ENCODE peak calls at places on chromosomes 1 and 21, in four cellular contexts. R is stimulated activated naive B cell treated with anti-CD40 and anti-IgM and Interleukin-4, amounts not matched to agents 10 μg/mL and 1 μg/mL and 100 μg/mL, for 72 hours; I is lower leg skin; S is stomach. T is an unnamed sample.
A peak's percentile ranks its signal among the peaks of the same experiment; 100 is the strongest.

GRCh38 chr21:31117046-31117916 is 79.0 kb upstream of the KRTAP19-8 start:
- DNase-seq in R (no peak), I (no peak), S (no peak), T (no peak)

GRCh38 chr1:1306661-1307260 is 969 bp downstream of the ACAP3 start:
- DNase-seq in R (no peak), I (no peak), S (no peak), T (no peak)

GRCh38 chr1:57492846-57493245 is 69.0 kb upstream of the DAB1 start:
- DNase-seq in R (no peak), I (no peak), S (no peak), T (no peak)

GRCh38 chr1:233714631-233715217 is 100.8 kb downstream of the KCNK1 start:
- DNase-seq in R (no peak), I (no peak), S (peak; percentile 60), T (no peak)

GRCh38 chr1:198669023-198669698 is 30.3 kb downstream of the PTPRC start:
- DNase-seq in R (no peak), I (no peak), S (no peak), T (no peak)

GRCh38 chr1:205567716-205568115 is 63.2 kb downstream of the CDK18 start:
- DNase-seq in R (no peak), I (peak; percentile 70), S (peak; percentile 24), T (no peak)

GRCh38 chr1:208150810-208151458 is 93.2 kb downstream of the PLXNA2 start:
- DNase-seq in R (no peak), I (no peak), S (no peak), T (no peak)

GRCh38 chr1:221154932-221155331 is 275.7 kb downstream of the HLX start:
- DNase-seq in R (no peak), I (no peak), S (no peak), T (no peak)

GRCh38 chr1:155173478-155174333 is at the start of gene TRIM46:
- DNase-seq in R (peak; percentile 49), I (peak; percentile 88), S (peak; percentile 25), T (no peak)

GRCh38 chr1:228276901-228277490 is 69.2 kb downstream of the OBSCN start:
- DNase-seq in R (no peak), I (peak; percentile 82), S (no peak), T (no peak)

GRCh38 chr1:197485790-197486189 is 217.7 kb downstream of the CRB1 start:
- DNase-seq in R (no peak), I (no peak), S (no peak), T (no peak)

GRCh38 chr1:90719321-90720136 is 2.4 kb upstream of the BARHL2 start:
- DNase-seq in R (no peak), I (no peak), S (no peak), T (no peak)

GRCh38 chr1:226784081-226785049 is 45.3 kb upstream of the ITPKB start:
- DNase-seq in R (no peak), I (no peak), S (no peak), T (no peak)

GRCh38 chr1:175774921-175775320 is 31.5 kb upstream of the TNR start:
- DNase-seq in R (no peak), I (peak; percentile 34), S (no peak), T (no peak)

GRCh38 chr21:18245493-18245967 is 897 bp downstream of the CHODL start:
- DNase-seq in R (no peak), I (no peak), S (no peak), T (no peak)

GRCh38 chr21:43984905-43985689 is 27.0 kb upstream of the TRAPPC10 start:
- DNase-seq in R (no peak), I (no peak), S (no peak), T (no peak)

GRCh38 chr1:109136766-109137165 is 22.9 kb downstream of the ELAPOR1 start:
- DNase-seq in R (no peak), I (no peak), S (no peak), T (no peak)

GRCh38 chr1:47738560-47739182 is 258.5 kb downstream of the TRABD2B start:
- DNase-seq in R (no peak), I (peak; percentile 86), S (peak; percentile 56), T (peak; percentile 61)

T was measured in lung.